ENCODE peak calls at places on chromosomes 1 and 21, in seven cellular contexts. One of them, this sample, is unnamed.

GRCh38 chr1:9629445-9630201 is 21.9 kb upstream of the PIK3CD start:
- DNase-seq in GM20000: peak; percentile 79
- DNase-seq in hypothalamus: no peak
- DNase-seq in ovary: peak; percentile 82
- DNase-seq in mucosa of descending colon: peak; percentile 91
- DNase-seq in RPMI7951: no peak
- DNase-seq in GDM1: peak; percentile 78
- DNase-seq in this sample: peak; percentile 72

GRCh38 chr1:225823811-225824261 is 13.9 kb downstream of the EPHX1 start:
- DNase-seq in GM20000: no peak
- DNase-seq in hypothalamus: no peak
- DNase-seq in ovary: peak; percentile 82
- DNase-seq in mucosa of descending colon: no peak
- DNase-seq in RPMI7951: no peak
- DNase-seq in GDM1: no peak
- DNase-seq in this sample: no peak

GRCh38 chr1:99682291-99682751 is 36.4 kb downstream of the PALMD start:
- DNase-seq in GM20000: no peak
- DNase-seq in hypothalamus: no peak
- DNase-seq in ovary: no peak
- DNase-seq in mucosa of descending colon: no peak
- DNase-seq in RPMI7951: peak; percentile 58
- DNase-seq in GDM1: no peak
- DNase-seq in this sample: no peak

GRCh38 chr21:20329636-20330035 is 668.6 kb upstream of the NCAM2 start:
- DNase-seq in GM20000: no peak
- DNase-seq in hypothalamus: no peak
- DNase-seq in ovary: no peak
- DNase-seq in mucosa of descending colon: no peak
- DNase-seq in RPMI7951: no peak
- DNase-seq in GDM1: no peak
- DNase-seq in this sample: no peak

GRCh38 chr1:193211539-193211938 is 25.1 kb upstream of the B3GALT2 start:
- DNase-seq in GM20000: peak; percentile 5
- DNase-seq in hypothalamus: no peak
- DNase-seq in ovary: no peak
- DNase-seq in mucosa of descending colon: no peak
- DNase-seq in RPMI7951: peak; percentile 64
- DNase-seq in GDM1: no peak
- DNase-seq in this sample: no peak

GRCh38 chr21:34020005-34020847 is 53.2 kb upstream of the MRPS6 start:
- DNase-seq in GM20000: peak; percentile 37
- DNase-seq in hypothalamus: no peak
- DNase-seq in ovary: no peak
- DNase-seq in mucosa of descending colon: no peak
- DNase-seq in RPMI7951: peak; percentile 82
- DNase-seq in GDM1: no peak
- DNase-seq in this sample: no peak

GRCh38 chr21:44989943-44990780 is 50.3 kb downstream of the SLX9 start:
- DNase-seq in GM20000: no peak
- DNase-seq in hypothalamus: no peak
- DNase-seq in ovary: no peak
- DNase-seq in mucosa of descending colon: peak; percentile 47
- DNase-seq in RPMI7951: no peak
- DNase-seq in GDM1: no peak
- DNase-seq in this sample: no peak

GRCh38 chr1:205985330-205986005 is 17.7 kb downstream of the RAB7B start:
- DNase-seq in GM20000: no peak
- DNase-seq in hypothalamus: no peak
- DNase-seq in ovary: no peak
- DNase-seq in mucosa of descending colon: no peak
- DNase-seq in RPMI7951: no peak
- DNase-seq in GDM1: no peak
- DNase-seq in this sample: no peak

GRCh38 chr1:110102081-110102480 is 10.2 kb upstream of the UBL4B start:
- DNase-seq in GM20000: peak; percentile 47
- DNase-seq in hypothalamus: no peak
- DNase-seq in ovary: no peak
- DNase-seq in mucosa of descending colon: no peak
- DNase-seq in RPMI7951: peak; percentile 89
- DNase-seq in GDM1: no peak
- DNase-seq in this sample: no peak

GRCh38 chr1:168386949-168387586 is 106.4 kb downstream of the TBX19 start:
- DNase-seq in GM20000: peak; percentile 53
- DNase-seq in hypothalamus: no peak
- DNase-seq in ovary: peak; percentile 61
- DNase-seq in mucosa of descending colon: peak; percentile 78
- DNase-seq in RPMI7951: no peak
- DNase-seq in GDM1: no peak
- DNase-seq in this sample: peak; percentile 54